ENCODE peak calls at places on chromosomes 4 and X, in nine cellular contexts. G, I, T, R, H, D, K, Q and U are unnamed samples.
A peak's percentile ranks its signal among the peaks of the same experiment; 100 is the strongest.

GRCh38 chrX:13571136-13571535 is 1.7 kb downstream of the EGFL6 start:
- DNase-seq in T (no peak), I (no peak), K (no peak), R (no peak), Q (no peak), H (no peak), D (no peak), G (no peak), U (no peak)

GRCh38 chr4:3411676-3412075 is 30.1 kb upstream of the HGFAC start:
- DNase-seq in H (no peak), D (no peak), I (peak; percentile 28), K (no peak), T (no peak), R (no peak), G (no peak), Q (no peak), U (no peak)

GRCh38 chr4:111435986-111436744 is 709.1 kb upstream of the FAM241A start:
- DNase-seq in I (no peak), G (no peak), H (no peak), Q (no peak), D (no peak), R (no peak), T (no peak), K (no peak), U (no peak)

GRCh38 chr4:100826808-100827548 is 309.2 kb upstream of the EMCN start:
- DNase-seq in Q (no peak), T (no peak), H (no peak), G (no peak), D (no peak), I (no peak), K (no peak), R (no peak), U (no peak)

GRCh38 chr4:137678796-137679195 is 146.5 kb upstream of the PCDH18 start:
- DNase-seq in K (peak; percentile 71), H (peak; percentile 81), Q (no peak), I (no peak), G (peak; percentile 81), T (no peak), D (peak; percentile 64), R (no peak), U (peak; percentile 77)

GRCh38 chrX:40105016-40105790 is 7.4 kb upstream of the BCOR start:
- DNase-seq in T (no peak), H (no peak), Q (peak; percentile 36), G (no peak), D (peak; percentile 35), K (no peak), R (peak; percentile 50), I (peak; percentile 75), U (no peak)

GRCh38 chr4:65646136-65646535 is 24.2 kb downstream of the EPHA5 start:
- DNase-seq in D (no peak), T (no peak), R (no peak), G (no peak), K (no peak), Q (no peak), I (no peak), H (no peak), U (no peak)

GRCh38 chr4:2867758-2868491 is 24.3 kb downstream of the ADD1 start:
- DNase-seq in Q (no peak), T (no peak), K (peak; percentile 38), R (no peak), H (peak; percentile 61), G (peak; percentile 47), D (peak; percentile 40), I (no peak), U (no peak)

GRCh38 chr4:81465668-81466357 is 5.9 kb downstream of the RASGEF1B start:
- DNase-seq in R (no peak), Q (no peak), H (no peak), G (no peak), K (no peak), T (no peak), D (no peak), I (no peak), U (no peak)

GRCh38 chr4:173370130-173370476 is 651 bp upstream of the SAP30 start:
- DNase-seq in D (no peak), H (no peak), I (peak; percentile 81), G (no peak), K (no peak), R (no peak), Q (no peak), T (no peak), U (no peak)

GRCh38 chr4:91965166-91965565 is 338.6 kb upstream of the GRID2 start:
- DNase-seq in R (no peak), Q (no peak), I (no peak), D (no peak), G (no peak), K (no peak), H (no peak), T (no peak), U (no peak)
- TF ChIP-seq CTCF in R (no peak), Q (peak; percentile 19), I (no peak), D (no peak), G (no peak), K (no peak), H (peak; percentile 5), T (no peak), U (no peak)

GRCh38 chr4:145176641-145177432 is 3.6 kb downstream of the OTUD4 start:
- DNase-seq in G (peak; percentile 24), K (no peak), T (no peak), I (no peak), D (no peak), H (no peak), Q (peak; percentile 35), R (no peak), U (no peak)
- H3K4me3 ChIP-seq in G (no peak overlapping the region), K (peak overlapping the region; percentile 83), T (peak overlapping the region; percentile 58), I (peak overlapping the region; percentile 83), D (peak overlapping the region; percentile 82), H (peak overlapping the region; percentile 92), Q (peak overlapping the region; percentile 58), R (peak overlapping the region; percentile 81), U (peak overlapping the region; percentile 86)

DNA sequence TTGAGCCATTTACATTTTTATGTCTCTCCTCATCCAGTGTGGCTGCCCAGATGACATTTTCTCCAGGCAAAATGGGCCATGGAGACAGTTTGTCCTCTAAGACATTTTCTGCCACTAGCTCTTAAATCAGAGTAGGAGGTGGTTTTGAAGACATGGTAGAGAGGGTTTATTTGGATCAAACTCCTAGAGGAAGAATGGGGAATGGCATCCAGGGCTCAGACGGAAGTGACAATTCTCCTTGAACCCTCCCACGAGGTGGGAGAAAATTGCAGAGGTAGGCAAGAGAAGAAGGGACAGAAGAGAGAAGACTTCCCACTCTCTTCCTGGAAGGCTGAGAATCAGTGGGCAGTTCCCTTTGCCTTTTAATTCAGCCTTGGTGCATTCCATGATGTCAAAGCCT is 194.0 kb downstream of the SMIM20 start:
- DNase-seq in H (no peak), G (no peak), Q (no peak), T (no peak), I (no peak), K (no peak), R (no peak), D (no peak), U (no peak)
- TF ChIP-seq CTCF in H (no peak), G (no peak), Q (no peak), T (peak; percentile 23), I (no peak), K (no peak), R (no peak), D (no peak), U (no peak)

GRCh38 chr4:26323807-26324206 is 3.0 kb downstream of the RBPJ start:
- DNase-seq in H (peak; percentile 81), K (peak; percentile 48), G (peak; percentile 68), I (no peak), Q (no peak), T (no peak), R (no peak), D (peak; percentile 74), U (peak; percentile 76)
- H3K4me3 ChIP-seq in H (peak overlapping the region; percentile 91), K (no peak overlapping the region), G (no peak overlapping the region), I (peak overlapping the region; percentile 3), Q (no peak overlapping the region), T (no peak overlapping the region), R (no peak overlapping the region), D (no peak overlapping the region), U (no peak overlapping the region)

DNA sequence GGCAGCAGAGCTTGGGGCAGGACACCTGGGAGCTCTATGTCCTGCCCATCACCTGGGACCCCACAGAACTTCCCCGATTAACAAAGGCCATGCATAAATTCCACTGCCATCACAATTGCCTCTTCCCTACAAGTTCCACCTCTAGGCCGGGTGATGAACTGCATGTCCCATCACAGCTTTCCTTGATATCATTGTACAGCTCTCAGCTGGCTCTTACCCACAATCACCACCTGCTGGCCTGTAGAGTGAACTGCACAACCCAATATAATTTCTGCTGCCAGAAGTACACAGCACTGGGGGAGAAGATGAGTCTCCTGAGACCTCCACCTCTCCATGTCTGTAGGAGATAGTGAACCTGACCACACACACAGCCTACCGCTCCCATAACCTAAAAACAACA is 285.0 kb upstream of the AADAT start:
- DNase-seq in Q (peak; percentile 45), T (peak; percentile 34), K (no peak), G (no peak), D (peak; percentile 25), R (peak; percentile 50), I (no peak), H (no peak), U (no peak)
- TF ChIP-seq CTCF in Q (peak; percentile 88), T (peak; percentile 85), K (peak; percentile 37), G (no peak), D (peak; percentile 39), R (peak; percentile 83), I (peak; percentile 9), H (peak; percentile 3), U (no peak)

DNA sequence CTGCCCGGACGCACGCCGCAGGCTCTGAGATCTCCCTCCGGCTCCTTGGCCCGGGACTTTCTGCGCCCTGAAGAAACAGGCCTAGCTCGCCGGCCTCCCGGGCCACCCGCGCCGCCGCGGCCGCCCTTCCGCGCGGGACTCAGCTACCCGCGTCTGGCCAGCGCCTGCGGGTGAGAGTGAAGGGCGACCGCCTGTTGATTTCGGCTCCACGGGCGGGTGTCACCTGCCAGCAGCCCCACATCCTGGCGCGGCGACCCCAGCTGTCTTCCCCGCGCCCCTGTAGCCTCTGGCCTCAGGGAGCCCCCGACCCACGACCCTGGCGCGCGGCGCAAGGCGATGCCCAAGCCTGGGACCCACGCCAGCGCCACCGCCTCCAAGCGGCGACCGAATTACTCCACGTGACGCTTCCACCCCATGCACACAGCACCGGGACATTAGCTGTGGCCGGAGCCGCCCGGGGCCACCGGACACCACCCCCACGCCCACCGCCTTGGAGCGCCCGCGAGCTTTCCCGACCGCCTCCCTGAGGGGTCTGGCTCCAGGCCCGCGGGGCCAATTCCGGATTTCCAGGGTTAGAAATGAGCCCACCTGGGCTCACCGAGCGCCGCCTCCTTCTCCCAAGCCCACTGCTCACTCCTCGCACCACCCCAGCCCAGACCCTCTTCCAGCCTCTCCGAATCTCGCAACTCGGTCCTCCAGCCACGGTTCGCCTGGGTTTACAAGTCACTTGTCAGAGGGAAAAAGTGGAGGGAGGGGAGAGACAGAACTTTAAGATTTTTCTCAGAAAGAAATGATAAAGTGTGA is 10.2 kb downstream of the ARX start:
- DNase-seq in K (no peak), D (no peak), R (no peak), I (peak; percentile 67), Q (no peak), G (no peak), H (no peak), T (no peak), U (no peak)
- H3K4me3 ChIP-seq in K (peak overlapping the region; percentile 29), D (no peak overlapping the region), R (no peak overlapping the region), I (peak overlapping the region; percentile 53), Q (no peak overlapping the region), G (peak overlapping the region; percentile 14), H (no peak overlapping the region), T (no peak overlapping the region), U (no peak overlapping the region)